ENCODE peak calls at places on chromosome 4, in six cellular contexts. Y is Panc1, R is HepG2, B is GM23338, Z is upper lobe of left lung, K is HCT116. L is an unnamed sample.

GRCh38 chr4:139207873-139208403 is 30.9 kb upstream of the ELF2 start:
- ATAC-seq in Y (no peak), R (peak; percentile 68), B (no peak), Z (no peak), K (no peak), L (peak; percentile 34)

GRCh38 chr4:147877308-147877771 is 145.5 kb downstream of the ARHGAP10 start:
- ATAC-seq in Y (no peak), R (no peak), B (no peak), Z (no peak), K (no peak), L (no peak)

GRCh38 chr4:91990726-91991125 is 313.0 kb upstream of the GRID2 start:
- ATAC-seq in Y (no peak), R (no peak), B (no peak), Z (no peak), K (no peak), L (no peak)

GRCh38 chr4:21765810-21766407 is 182.7 kb downstream of the KCNIP4 start:
- ATAC-seq in Y (peak; percentile 62), R (peak; percentile 85), B (peak; percentile 87), Z (peak; percentile 63), K (peak; percentile 74), L (no peak)

GRCh38 chr4:87849612-87850011 is 16.8 kb downstream of the MEPE start:
- ATAC-seq in Y (no peak), R (peak; percentile 49), B (no peak), Z (no peak), K (no peak), L (no peak)

GRCh38 chr4:52894408-52894807 is 32.3 kb downstream of the RASL11B start:
- ATAC-seq in Y (no peak), R (no peak), B (no peak), Z (no peak), K (no peak), L (no peak)

GRCh38 chr4:113116414-113117345 is 67.2 kb downstream of the ANK2 start:
- ATAC-seq in Y (peak; percentile 82), R (peak; percentile 95), B (peak; percentile 80), Z (peak; percentile 67), K (no peak), L (peak; percentile 34)

GRCh38 chr4:66489783-66490452 is 819.6 kb upstream of the EPHA5 start:
- ATAC-seq in Y (no peak), R (no peak), B (no peak), Z (no peak), K (no peak), L (no peak)

GRCh38 chr4:23212558-23212957 is 519.8 kb downstream of the GBA3 start:
- ATAC-seq in Y (no peak), R (no peak), B (no peak), Z (no peak), K (no peak), L (no peak)

GRCh38 chr4:4987656-4988055 is 31.6 kb downstream of the CYTL1 start:
- ATAC-seq in Y (no peak), R (no peak), B (no peak), Z (no peak), K (no peak), L (no peak)

GRCh38 chr4:7678318-7678852 is 243.7 kb upstream of the PSAPL1 start:
- ATAC-seq in Y (no peak), R (no peak), B (no peak), Z (no peak), K (no peak), L (no peak)
- H3K4me3 ChIP-seq in Y (no peak overlapping the region), R (no peak overlapping the region), B (no peak overlapping the region), Z (no peak overlapping the region), K (no peak overlapping the region), L (no peak overlapping the region)

GRCh38 chr4:82432596-82432995 is 2.2 kb downstream of the ENOPH1 start:
- ATAC-seq in Y (no peak), R (no peak), B (no peak), Z (no peak), K (no peak), L (no peak)

GRCh38 chr4:82436130-82436529 is 5.7 kb downstream of the ENOPH1 start:
- ATAC-seq in Y (no peak), R (no peak), B (no peak), Z (no peak), K (no peak), L (no peak)

GRCh38 chr4:82433791-82434190 is 3.4 kb downstream of the ENOPH1 start:
- ATAC-seq in Y (no peak), R (no peak), B (no peak), Z (no peak), K (no peak), L (no peak)

GRCh38 chr4:82436780-82437179 is 6.4 kb downstream of the ENOPH1 start:
- ATAC-seq in Y (no peak), R (no peak), B (no peak), Z (no peak), K (no peak), L (no peak)

GRCh38 chr4:82434949-82435348 is 4.6 kb downstream of the ENOPH1 start:
- ATAC-seq in Y (no peak), R (peak; percentile 51), B (no peak), Z (no peak), K (no peak), L (no peak)
- TF ChIP-seq POLR2AphosphoS5 in Y (no peak), R (no peak), B (no peak), Z (no peak), K (no peak), L (no peak)

GRCh38 chr4:189096717-189097116 is 844.0 kb upstream of the FRG1 start:
- ATAC-seq in Y (no peak), R (no peak), B (peak; percentile 59), Z (peak; percentile 43), K (peak; percentile 53), L (no peak)
- H3K4me3 ChIP-seq in Y (no peak overlapping the region), R (no peak overlapping the region), B (no peak overlapping the region), Z (no peak overlapping the region), K (no peak overlapping the region), L (no peak overlapping the region)

DNA sequence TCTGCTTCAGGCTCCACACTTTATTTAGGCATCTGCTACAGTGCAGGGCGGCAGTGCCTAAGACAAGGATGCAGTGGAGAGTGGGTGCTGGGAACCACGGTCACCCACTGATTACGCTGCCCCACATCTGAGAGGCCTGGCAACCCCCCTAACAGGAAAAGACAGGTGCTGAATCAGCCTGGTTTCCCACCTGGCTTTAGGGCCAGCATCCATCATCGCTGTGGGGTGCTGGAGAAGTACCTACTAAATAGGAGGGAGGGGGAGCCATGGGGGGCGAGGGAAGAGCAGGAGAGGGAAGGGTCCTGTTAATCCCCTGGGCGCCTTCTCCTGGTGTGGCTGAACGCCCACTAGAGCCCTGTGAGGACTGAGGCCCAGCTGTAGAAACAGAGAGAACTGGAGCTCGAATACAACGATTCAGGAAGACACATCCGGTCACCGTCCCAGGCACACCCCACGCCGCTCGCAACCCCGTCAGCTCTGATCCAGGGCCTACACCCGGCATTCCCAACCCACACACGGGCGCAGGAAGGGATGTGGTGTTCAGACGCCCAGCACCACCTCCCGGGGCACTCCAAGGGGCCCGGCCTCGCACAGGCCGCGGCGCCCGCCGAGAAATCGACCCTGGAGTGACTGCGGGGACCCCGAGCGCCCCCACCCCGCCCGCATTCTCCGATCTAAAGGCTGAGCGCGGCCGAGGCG is 554 bp downstream of the DCTD start:
- ATAC-seq in Y (peak; percentile 77), R (peak; percentile 58), B (peak; percentile 25), Z (peak; percentile 75), K (peak; percentile 72), L (peak; percentile 76)
- TF ChIP-seq POLR2AphosphoS5 in Y (no peak), R (no peak), B (peak; percentile 7), Z (no peak), K (no peak), L (no peak)

DNA sequence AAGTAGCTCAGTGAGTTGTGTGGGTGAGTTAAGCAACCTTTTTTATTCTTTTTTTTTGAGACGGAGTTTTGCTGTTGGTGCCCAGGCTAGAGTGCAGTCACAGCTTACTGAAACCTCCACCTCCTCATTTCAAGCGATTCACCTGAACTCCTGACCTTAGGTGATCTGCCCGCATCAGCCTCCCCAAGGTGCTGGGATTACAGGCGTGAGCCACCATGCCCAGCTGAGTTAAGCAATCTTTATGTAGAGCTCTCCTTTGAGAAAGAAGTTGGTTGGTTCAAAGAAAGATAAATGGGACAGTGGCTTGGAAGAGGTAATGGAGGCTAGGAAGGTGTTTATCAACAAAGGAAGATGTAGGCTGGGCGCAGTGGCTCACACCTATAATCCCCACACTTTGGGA is 3.2 kb downstream of the MSMO1 start:
- ATAC-seq in Y (no peak), R (no peak), B (no peak), Z (no peak), K (no peak), L (no peak)
- H3K4me3 ChIP-seq in Y (no peak overlapping the region), R (peak overlapping the region; percentile 96), B (peak overlapping the region; percentile 99), Z (peak overlapping the region; percentile 99), K (no peak overlapping the region), L (no peak overlapping the region)

GRCh38 chr4:8274066-8274652 is 4.6 kb downstream of the HTRA3 start:
- ATAC-seq in Y (no peak), R (no peak), B (no peak), Z (no peak), K (no peak), L (no peak)

GRCh38 chr4:8275511-8275910 is 6.0 kb downstream of the HTRA3 start:
- ATAC-seq in Y (no peak), R (no peak), B (no peak), Z (no peak), K (no peak), L (no peak)

GRCh38 chr4:8276358-8277240 is 7.0 kb downstream of the HTRA3 start:
- ATAC-seq in Y (no peak), R (no peak), B (no peak), Z (no peak), K (no peak), L (peak; percentile 6)

GRCh38 chr4:8273450-8273849 is 3.9 kb downstream of the HTRA3 start:
- ATAC-seq in Y (no peak), R (no peak), B (no peak), Z (no peak), K (no peak), L (no peak)

DNA sequence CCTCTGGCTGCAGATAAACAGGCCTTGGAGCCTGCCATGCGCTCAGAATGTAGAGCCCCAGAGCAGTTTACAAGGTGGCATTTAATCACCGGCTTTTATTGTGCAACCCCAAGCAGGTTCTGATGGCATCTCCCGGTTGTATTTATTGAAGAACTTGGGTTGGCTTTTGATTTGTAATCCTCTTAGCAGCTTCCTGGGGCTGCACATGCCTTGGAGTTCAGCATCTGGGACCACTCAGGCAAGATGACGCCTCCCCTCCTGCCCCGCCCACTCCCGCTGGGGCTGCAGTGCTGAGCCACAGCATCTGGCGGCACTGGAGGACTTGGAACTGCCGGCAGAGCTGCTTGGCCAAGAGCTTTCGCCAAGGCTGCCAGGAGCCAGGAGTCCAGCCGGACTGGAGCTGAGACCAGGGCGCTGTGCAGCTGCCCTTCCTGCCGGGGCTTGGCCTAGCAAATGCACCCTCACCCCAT is 5.3 kb downstream of the HTRA3 start:
- ATAC-seq in Y (no peak), R (peak; percentile 47), B (no peak), Z (no peak), K (no peak), L (peak; percentile 85)
- TF ChIP-seq POLR2AphosphoS5 in Y (no peak), R (no peak), B (no peak), Z (no peak), K (no peak), L (peak; percentile 94)

DNA sequence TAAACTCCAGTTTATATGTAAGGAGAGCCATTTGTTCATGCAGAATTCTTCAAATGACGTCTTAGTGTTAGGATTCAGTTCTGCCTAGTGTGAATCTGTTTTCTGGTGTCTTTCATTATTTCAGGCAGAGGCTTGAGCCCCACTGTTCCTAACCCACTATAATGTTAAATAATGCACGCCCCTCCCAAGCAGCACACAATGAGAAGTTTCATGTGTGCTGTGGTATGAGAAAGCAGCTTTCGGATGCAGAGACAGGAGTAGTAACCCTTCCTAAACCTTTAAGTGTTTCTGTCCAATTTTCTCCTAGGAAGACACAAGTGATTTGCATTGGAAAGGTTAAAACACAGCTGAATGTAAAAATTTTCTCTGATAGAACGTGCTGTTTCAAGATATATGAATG is 54.5 kb downstream of the TRIM2 start:
- ATAC-seq in Y (no peak), R (no peak), B (peak; percentile 50), Z (no peak), K (no peak), L (no peak)
- H3K4me3 ChIP-seq in Y (no peak overlapping the region), R (no peak overlapping the region), B (peak overlapping the region; percentile 44), Z (no peak overlapping the region), K (no peak overlapping the region), L (no peak overlapping the region)

GRCh38 chr4:39048291-39048690 is 13.7 kb upstream of the KLHL5 start:
- ATAC-seq in Y (no peak), R (no peak), B (no peak), Z (no peak), K (no peak), L (no peak)
- TF ChIP-seq POLR2AphosphoS5 in Y (no peak), R (no peak), B (no peak), Z (no peak), K (no peak), L (no peak)

L was measured in gastroesophageal sphincter.